ENCODE peak calls at places on chromosomes 16 and 17, in six cellular contexts. I is activated T-cell treated with anti-CD3 and anti-CD28 coated beads for 1 hour, C is C1 segment of cervical spinal cord, T is anterior cingulate cortex, Q is thoracic aorta, S is mesenchymal stem cell. N is an unnamed sample.

GRCh38 chr17:80375186-80375585 is 39.8 kb upstream of the ENDOV start:
- DNase-seq in T (no peak), I (no peak), Q (no peak), S (no peak), C (no peak), N (no peak)

GRCh38 chr16:82769845-82770244 is 143.1 kb downstream of the CDH13 start:
- DNase-seq in Q (no peak), S (no peak), C (no peak), I (no peak), T (no peak), N (peak; percentile 53)

GRCh38 chr17:83014297-83014696 is 65.1 kb upstream of the METRNL start:
- DNase-seq in Q (no peak), C (no peak), T (no peak), S (no peak), I (no peak), N (no peak)

GRCh38 chr17:83062011-83062817 is 17.2 kb upstream of the METRNL start:
- DNase-seq in S (no peak), C (no peak), Q (peak; percentile 1), T (no peak), I (no peak), N (no peak)

GRCh38 chr17:36755586-36755985 is 154.2 kb downstream of the MRM1 start:
- DNase-seq in S (no peak), T (no peak), I (peak; percentile 10), Q (no peak), C (no peak), N (no peak)

GRCh38 chr16:72721981-72722380 is 325.9 kb downstream of the ZFHX3 start:
- DNase-seq in I (no peak), T (no peak), Q (no peak), S (no peak), C (no peak), N (no peak)

GRCh38 chr16:68087688-68088087 is 2.5 kb downstream of the NFATC3 start:
- DNase-seq in I (no peak), Q (no peak), T (no peak), C (no peak), S (no peak), N (no peak)

GRCh38 chr17:6392609-6393367 is 42.1 kb downstream of the AIPL1 start:
- DNase-seq in Q (no peak), T (no peak), C (no peak), I (no peak), S (no peak), N (no peak)

GRCh38 chr16:86540894-86541293 is 14.1 kb downstream of the MTHFSD start:
- DNase-seq in Q (no peak), C (no peak), T (no peak), I (no peak), S (no peak), N (no peak)

GRCh38 chr16:4895366-4895765 is 41.6 kb downstream of the PPL start:
- DNase-seq in Q (no peak), T (no peak), I (no peak), C (no peak), S (no peak), N (no peak)

GRCh38 chr16:58025351-58026138 is at the start of gene MMP15:
- DNase-seq in Q (no peak), T (peak; percentile 46), I (peak; percentile 49), S (peak; percentile 68), C (peak; percentile 40), N (no peak)

GRCh38 chr16:22316411-22316811 is 19.2 kb downstream of the POLR3E start:
- DNase-seq in S (no peak), Q (no peak), T (no peak), C (no peak), I (no peak), N (no peak)

GRCh38 chr17:42178817-42179216 is 2.1 kb downstream of the KCNH4 start:
- DNase-seq in I (no peak), T (no peak), Q (no peak), C (no peak), S (no peak), N (no peak)

GRCh38 chr17:40224707-40225092 is 5.6 kb downstream of the WIPF2 start:
- DNase-seq in T (peak; percentile 36), C (no peak), S (no peak), I (no peak), Q (peak; percentile 9), N (peak; percentile 90)

GRCh38 chr16:53429221-53429943 is 4.9 kb upstream of the RBL2 start:
- DNase-seq in I (no peak), C (no peak), T (no peak), Q (no peak), S (peak; percentile 79), N (no peak)

GRCh38 chr17:78908426-78908825 is 5.4 kb upstream of the CEP295NL start:
- DNase-seq in T (no peak), C (no peak), I (no peak), Q (no peak), S (no peak), N (no peak)

N was measured in pons.